ENCODE peak calls at places on chromosomes 3 and 15, in four cellular contexts. One of them, this sample, is unnamed.

GRCh38 chr3:156685198-156685597 is 10.8 kb downstream of the TIPARP start:
- DNase-seq in GM12891: no peak
- DNase-seq in K562: no peak
- DNase-seq in GM12878: no peak
- DNase-seq in this sample: no peak

GRCh38 chr3:39132096-39133092 is 21.0 kb downstream of the CSRNP1 start:
- DNase-seq in GM12891: no peak
- DNase-seq in K562: no peak
- DNase-seq in GM12878: no peak
- DNase-seq in this sample: no peak

GRCh38 chr3:122085666-122086065 is 30.5 kb downstream of the CD86 start:
- DNase-seq in GM12891: no peak
- DNase-seq in K562: no peak
- DNase-seq in GM12878: no peak
- DNase-seq in this sample: peak

GRCh38 chr15:45205192-45205591 is 17.4 kb upstream of the SHF start:
- DNase-seq in GM12891: no peak
- DNase-seq in K562: peak
- DNase-seq in GM12878: peak
- DNase-seq in this sample: no peak

GRCh38 chr15:95910643-95911212 is 419.8 kb upstream of the NR2F2 start:
- DNase-seq in GM12891: no peak
- DNase-seq in K562: no peak
- DNase-seq in GM12878: no peak
- DNase-seq in this sample: no peak

GRCh38 chr3:171193693-171194092 is 167.2 kb upstream of the SLC2A2 start:
- DNase-seq in GM12891: no peak
- DNase-seq in K562: no peak
- DNase-seq in GM12878: no peak
- DNase-seq in this sample: no peak

GRCh38 chr3:128427175-128427857 is 39.4 kb downstream of the DNAJB8 start:
- DNase-seq in GM12891: no peak
- DNase-seq in K562: no peak
- DNase-seq in GM12878: no peak
- DNase-seq in this sample: no peak

GRCh38 chr3:60260546-60260945 is 990.7 kb downstream of the FHIT start:
- DNase-seq in GM12891: no peak
- DNase-seq in K562: no peak
- DNase-seq in GM12878: no peak
- DNase-seq in this sample: no peak

GRCh38 chr15:72358532-72359180 is 17.2 kb downstream of the HEXA start:
- DNase-seq in GM12891: no peak
- DNase-seq in K562: no peak
- DNase-seq in GM12878: no peak
- DNase-seq in this sample: no peak

GRCh38 chr3:107392549-107393165 is 15.4 kb downstream of the CCDC54 start:
- DNase-seq in GM12891: no peak
- DNase-seq in K562: no peak
- DNase-seq in GM12878: no peak
- DNase-seq in this sample: no peak

GRCh38 chr15:48451241-48451640 is 120.0 kb downstream of the DUT start:
- DNase-seq in GM12891: no peak
- DNase-seq in K562: no peak
- DNase-seq in GM12878: no peak
- DNase-seq in this sample: no peak

GRCh38 chr15:25775317-25775912 is 87.7 kb downstream of the ATP10A start:
- DNase-seq in GM12891: no peak
- DNase-seq in K562: no peak
- DNase-seq in GM12878: peak
- DNase-seq in this sample: no peak

GRCh38 chr15:48221885-48222284 is 15.8 kb downstream of the SLC12A1 start:
- DNase-seq in GM12891: no peak
- DNase-seq in K562: no peak
- DNase-seq in GM12878: no peak
- DNase-seq in this sample: no peak

DNA sequence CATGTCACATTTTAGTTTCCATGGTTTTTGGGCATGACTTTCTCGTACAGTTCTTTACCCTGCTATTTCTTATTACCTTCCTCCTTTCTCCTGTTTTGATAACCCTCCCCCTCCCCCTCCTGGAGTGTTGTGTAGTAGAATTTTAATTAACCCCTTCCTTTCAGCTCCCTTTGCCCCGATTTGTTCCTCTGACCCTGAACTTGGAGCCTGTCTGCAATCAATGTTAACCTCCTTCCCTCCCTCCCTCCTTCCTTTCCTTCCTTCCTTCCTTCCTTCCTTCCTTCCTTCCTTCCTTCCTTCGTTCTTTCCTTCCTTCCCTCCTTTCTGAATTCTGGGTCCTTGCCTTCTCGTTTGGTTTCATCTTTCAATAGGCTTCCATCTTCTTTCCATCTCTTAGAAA is 90.4 kb downstream of the ECT2 start:
- DNase-seq in GM12891: no peak
- DNase-seq in K562: no peak
- DNase-seq in GM12878: no peak
- DNase-seq in this sample: no peak
- TF ChIP-seq SPI1 in GM12891: no peak
- TF ChIP-seq SPI1 in K562: no peak
- TF ChIP-seq SPI1 in GM12878: no peak
- TF ChIP-seq SPI1 in this sample: no peak

GRCh38 chr3:118573922-118574321 is 460.7 kb downstream of the IGSF11 start:
- DNase-seq in GM12891: no peak
- DNase-seq in K562: no peak
- DNase-seq in GM12878: no peak
- DNase-seq in this sample: no peak
- TF ChIP-seq SPI1 in GM12891: no peak
- TF ChIP-seq SPI1 in K562: no peak
- TF ChIP-seq SPI1 in GM12878: no peak
- TF ChIP-seq SPI1 in this sample: no peak

DNA sequence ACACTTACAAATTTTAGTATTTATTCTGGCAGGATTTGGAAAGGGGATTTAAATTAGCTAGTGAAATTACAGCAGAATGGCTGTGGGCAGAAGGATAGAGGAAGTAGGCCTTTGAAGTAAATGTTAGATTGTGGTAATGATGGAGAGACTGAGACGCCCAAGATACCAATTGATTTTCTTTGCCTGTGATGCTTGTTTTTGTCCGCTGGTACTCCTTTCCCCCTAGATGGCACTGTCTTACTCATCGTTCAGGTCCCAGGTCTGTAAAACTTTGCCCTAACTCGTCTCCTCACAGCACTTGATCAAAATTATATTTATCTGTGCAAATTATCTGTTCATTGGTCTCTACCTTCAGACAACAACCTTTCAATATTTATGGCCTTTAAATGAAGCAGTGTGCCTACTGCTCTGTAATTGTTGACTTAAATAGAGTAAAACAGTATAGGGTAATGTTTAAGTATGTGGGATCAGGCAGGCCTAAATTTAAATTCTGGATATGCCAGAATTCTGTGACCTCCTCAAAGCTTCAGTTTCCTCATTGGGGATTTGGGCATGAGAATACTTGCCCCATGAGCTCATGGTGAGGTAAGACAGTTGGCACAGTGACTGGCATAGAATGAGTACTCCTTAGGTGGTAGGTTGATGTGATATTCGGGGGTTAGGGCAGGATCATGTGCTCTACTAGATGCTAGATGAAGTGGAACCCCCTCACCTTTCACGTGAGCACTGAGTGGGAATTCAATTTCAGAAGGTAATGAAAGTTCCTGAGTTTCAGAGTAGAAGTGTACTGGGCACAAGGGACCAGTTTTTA is 14.7 kb downstream of the ARL8B start:
- DNase-seq in GM12891: no peak
- DNase-seq in K562: no peak
- DNase-seq in GM12878: no peak
- DNase-seq in this sample: peak
- TF ChIP-seq SPI1 in GM12891: peak
- TF ChIP-seq SPI1 in K562: no peak
- TF ChIP-seq SPI1 in GM12878: peak
- TF ChIP-seq SPI1 in this sample: peak

DNA sequence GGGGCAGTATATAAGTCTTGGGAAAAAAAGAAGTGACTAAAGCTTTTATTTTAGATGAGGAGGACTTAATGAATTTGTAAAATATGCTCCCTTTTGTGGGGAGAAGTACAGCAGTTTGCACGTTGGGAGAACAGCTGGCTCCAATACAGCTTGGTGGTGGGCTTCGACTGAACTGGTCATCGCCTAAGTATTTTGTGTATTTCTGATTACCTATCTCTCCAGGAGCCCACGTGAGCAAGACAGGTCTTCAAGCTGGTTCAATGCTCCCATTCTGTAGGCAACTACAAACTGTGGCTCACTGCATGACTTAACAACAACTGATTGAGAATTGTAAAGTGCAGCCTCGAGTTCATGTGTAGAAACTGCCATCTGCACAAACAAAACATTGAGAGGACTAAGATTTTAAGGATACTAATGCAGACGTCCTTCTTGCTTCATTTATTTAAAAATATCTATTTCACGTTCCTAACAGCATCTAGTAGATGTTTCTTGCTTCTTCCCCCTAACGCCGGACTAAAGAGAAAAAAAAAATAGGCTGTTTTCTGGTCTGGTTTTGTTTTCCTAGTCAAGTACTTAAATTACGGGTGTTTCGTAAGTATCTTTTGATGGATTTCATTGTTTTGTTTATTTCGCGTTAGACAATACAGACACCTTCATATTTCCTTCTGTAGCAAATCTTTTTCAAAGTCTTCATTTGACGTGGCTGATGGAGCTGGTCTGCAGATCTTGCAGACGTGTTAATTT is 1.4 kb upstream of the GREM1 start:
- DNase-seq in GM12891: no peak
- DNase-seq in K562: no peak
- DNase-seq in GM12878: no peak
- DNase-seq in this sample: no peak
- TF ChIP-seq SPI1 in GM12891: no peak
- TF ChIP-seq SPI1 in K562: no peak
- TF ChIP-seq SPI1 in GM12878: no peak
- TF ChIP-seq SPI1 in this sample: no peak

DNA sequence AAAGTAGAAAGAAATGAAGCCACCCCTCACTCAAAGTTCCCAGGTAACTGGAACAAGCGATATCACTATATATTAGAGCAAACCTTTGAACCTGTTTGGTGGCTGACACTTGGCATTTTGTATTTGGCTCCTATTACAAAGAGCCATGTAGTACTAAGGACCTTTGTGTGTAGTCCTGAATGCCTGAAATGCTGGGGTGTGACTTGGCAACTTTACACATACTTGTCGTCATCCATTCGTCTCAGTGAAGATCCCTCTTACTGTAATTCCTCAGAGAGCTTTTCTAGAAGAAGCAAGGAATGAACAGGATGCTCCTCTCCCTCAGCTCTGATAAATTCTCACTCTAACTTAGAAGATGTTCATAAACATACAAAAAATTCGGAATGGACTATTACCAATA is 216.1 kb upstream of the CDIN1 start:
- DNase-seq in GM12891: no peak
- DNase-seq in K562: no peak
- DNase-seq in GM12878: no peak
- DNase-seq in this sample: no peak
- TF ChIP-seq SPI1 in GM12891: no peak
- TF ChIP-seq SPI1 in K562: no peak
- TF ChIP-seq SPI1 in GM12878: no peak
- TF ChIP-seq SPI1 in this sample: no peak

GRCh38 chr3:24490151-24490550 is 4.5 kb downstream of the THRB start:
- DNase-seq in GM12891: no peak
- DNase-seq in K562: no peak
- DNase-seq in GM12878: no peak
- DNase-seq in this sample: no peak
- TF ChIP-seq SPI1 in GM12891: no peak
- TF ChIP-seq SPI1 in K562: no peak
- TF ChIP-seq SPI1 in GM12878: no peak
- TF ChIP-seq SPI1 in this sample: no peak

DNA sequence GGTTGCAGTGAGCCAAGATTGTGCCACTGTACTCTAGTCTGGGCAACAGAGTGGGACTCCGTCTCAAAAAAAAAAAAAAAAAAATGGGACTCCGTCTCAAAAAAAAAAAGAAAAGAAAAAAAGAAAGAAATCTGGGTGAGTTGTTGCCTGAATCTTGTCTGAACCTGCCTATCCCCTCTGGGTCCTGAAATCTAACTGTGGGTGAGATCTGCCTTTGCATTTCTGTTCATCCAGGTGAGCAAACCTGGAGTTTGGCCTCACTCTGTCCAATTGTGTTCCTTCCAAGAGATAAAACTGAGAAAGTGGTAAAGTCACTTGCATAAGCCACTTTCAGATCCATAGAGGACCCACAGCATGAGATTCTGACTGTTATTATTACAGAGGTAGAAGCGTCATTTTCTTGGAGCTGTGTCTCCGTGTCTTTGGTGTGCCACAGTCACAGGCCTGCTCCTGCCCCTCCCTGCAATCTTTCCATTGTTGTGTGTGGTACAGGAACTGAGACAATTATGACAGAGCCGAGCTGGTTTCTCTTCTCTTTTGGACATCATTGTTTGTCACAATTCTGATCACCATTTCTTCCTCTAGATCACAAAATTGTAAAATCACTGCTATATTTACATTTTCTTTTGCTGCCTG is 235.9 kb downstream of the LPP start:
- DNase-seq in GM12891: peak
- DNase-seq in K562: no peak
- DNase-seq in GM12878: no peak
- DNase-seq in this sample: peak
- TF ChIP-seq SPI1 in GM12891: peak
- TF ChIP-seq SPI1 in K562: no peak
- TF ChIP-seq SPI1 in GM12878: peak
- TF ChIP-seq SPI1 in this sample: no peak

GRCh38 chr3:155572085-155572484 is 172.8 kb downstream of the PLCH1 start:
- DNase-seq in GM12891: no peak
- DNase-seq in K562: no peak
- DNase-seq in GM12878: no peak
- DNase-seq in this sample: no peak
- TF ChIP-seq SPI1 in GM12891: no peak
- TF ChIP-seq SPI1 in K562: no peak
- TF ChIP-seq SPI1 in GM12878: no peak
- TF ChIP-seq SPI1 in this sample: no peak

GRCh38 chr3:15368561-15369135 is 36.3 kb upstream of the SH3BP5 start:
- DNase-seq in GM12891: no peak
- DNase-seq in K562: no peak
- DNase-seq in GM12878: no peak
- DNase-seq in this sample: no peak

GRCh38 chr3:15372918-15373317 is 40.5 kb upstream of the SH3BP5 start:
- DNase-seq in GM12891: no peak
- DNase-seq in K562: no peak
- DNase-seq in GM12878: no peak
- DNase-seq in this sample: no peak

GRCh38 chr3:15361494-15362214 is 29.3 kb upstream of the SH3BP5 start:
- DNase-seq in GM12891: peak
- DNase-seq in K562: no peak
- DNase-seq in GM12878: peak
- DNase-seq in this sample: no peak

DNA sequence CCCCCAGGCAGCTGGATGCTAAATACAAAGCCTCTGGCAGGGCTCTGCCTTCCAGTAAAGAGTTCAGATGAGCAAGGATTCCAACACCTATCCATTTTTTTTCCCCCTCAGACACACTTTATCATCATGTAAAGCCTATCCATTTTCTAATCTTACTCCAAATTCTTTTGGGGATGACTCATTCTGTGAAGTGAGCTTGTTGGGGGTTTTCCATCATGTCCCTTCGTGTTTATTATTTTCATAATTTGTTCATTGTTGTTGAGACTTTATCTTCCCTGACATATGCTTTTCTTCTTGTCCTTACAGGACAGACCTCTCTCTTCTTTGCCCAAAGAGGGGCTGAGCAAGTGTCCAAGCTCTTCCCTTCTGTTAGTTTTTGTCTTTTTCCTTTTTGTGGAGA is 34.7 kb upstream of the SH3BP5 start:
- DNase-seq in GM12891: no peak
- DNase-seq in K562: no peak
- DNase-seq in GM12878: no peak
- DNase-seq in this sample: no peak
- TF ChIP-seq SPI1 in GM12891: no peak
- TF ChIP-seq SPI1 in K562: no peak
- TF ChIP-seq SPI1 in GM12878: no peak
- TF ChIP-seq SPI1 in this sample: no peak